ENCODE peak calls at places on chromosomes 6 and 20, in five cellular contexts. L is GM12865, M is HCT116, Q is B cell, P is AG10803. A is an unnamed sample.

GRCh38 chr6:26124550-26125014 is 37.4 kb downstream of the HFE start:
- DNase-seq in Q (no peak), L (no peak), P (no peak), M (peak; percentile 35), A (no peak)

GRCh38 chr20:52954849-52955248 is 17.3 kb upstream of the TSHZ2 start:
- DNase-seq in L (no peak), P (no peak), Q (no peak), M (no peak), A (no peak)

GRCh38 chr6:29726795-29727194 is 3.6 kb downstream of the HLA-F start:
- DNase-seq in M (no peak), P (no peak), L (no peak), Q (no peak), A (no peak)

GRCh38 chr6:53326372-53327016 is 22.3 kb downstream of the ELOVL5 start:
- DNase-seq in P (peak; percentile 98), M (peak; percentile 85), Q (no peak), L (no peak), A (no peak)

GRCh38 chr6:110181131-110182027 is 1.2 kb downstream of the CDC40 start:
- DNase-seq in M (no peak), L (peak; percentile 32), Q (peak; percentile 58), P (peak; percentile 11), A (peak; percentile 35)

GRCh38 chr6:115712562-115712961 is 348.1 kb downstream of the FRK start:
- DNase-seq in M (no peak), L (no peak), Q (no peak), P (no peak), A (no peak)

GRCh38 chr6:170132561-170132991 is 158.3 kb downstream of the DLL1 start:
- DNase-seq in Q (no peak), L (no peak), P (no peak), M (no peak), A (no peak)

GRCh38 chr6:132413501-132413805 is 12.2 kb upstream of the MOXD1 start:
- DNase-seq in L (no peak), P (peak; percentile 34), M (no peak), Q (no peak), A (no peak)

GRCh38 chr20:1015181-1015580 is 13.1 kb upstream of the RSPO4 start:
- DNase-seq in L (no peak), Q (no peak), M (no peak), P (no peak), A (no peak)

GRCh38 chr6:50962213-50962759 is 143.6 kb downstream of the TFAP2B start:
- DNase-seq in P (no peak), M (no peak), L (no peak), Q (peak; percentile 7), A (no peak)

GRCh38 chr6:86535141-86535540 is 402.2 kb upstream of the HTR1E start:
- DNase-seq in Q (no peak), L (no peak), M (no peak), P (no peak), A (no peak)

GRCh38 chr6:155077331-155077730 is 82.2 kb downstream of the TIAM2 start:
- DNase-seq in L (peak; percentile 21), M (no peak), Q (no peak), P (peak; percentile 56), A (no peak)

GRCh38 chr6:37516920-37517405 is 17.3 kb upstream of the CCDC167 start:
- DNase-seq in M (no peak), L (peak; percentile 31), P (no peak), Q (no peak), A (no peak)

GRCh38 chr20:51412333-51412761 is 130.2 kb downstream of the NFATC2 start:
- DNase-seq in P (peak; percentile 47), L (no peak), M (no peak), Q (no peak), A (no peak)

GRCh38 chr20:9141916-9142315 is 73.0 kb downstream of the PLCB4 start:
- DNase-seq in Q (no peak), M (no peak), L (no peak), P (no peak), A (no peak)

GRCh38 chr6:33583591-33584155 is 3.6 kb upstream of the BAK1 start:
- DNase-seq in P (no peak), Q (no peak), M (no peak), L (no peak), A (no peak)

GRCh38 chr6:128655978-128656498 is 135.6 kb upstream of the PTPRK start:
- DNase-seq in M (peak; percentile 85), P (peak; percentile 86), L (peak; percentile 68), Q (no peak), A (no peak)

GRCh38 chr20:36550797-36551299 is 9.5 kb downstream of the MYL9 start:
- DNase-seq in L (no peak), P (no peak), Q (no peak), M (no peak), A (no peak)

GRCh38 chr6:118080547-118080946 is 173.5 kb downstream of the SLC35F1 start:
- DNase-seq in M (peak; percentile 4), L (no peak), P (no peak), Q (no peak), A (no peak)

GRCh38 chr6:45677381-45677992 is 299.8 kb upstream of the SUPT3H start:
- DNase-seq in Q (peak; percentile 80), P (peak; percentile 44), L (peak; percentile 83), M (no peak), A (peak; percentile 59)

GRCh38 chr6:144469144-144469575 is 184.0 kb downstream of the UTRN start:
- DNase-seq in M (no peak), L (peak; percentile 37), Q (no peak), P (peak; percentile 64), A (peak; percentile 60)

GRCh38 chr20:8097307-8097706 is 34.8 kb upstream of the PLCB1 start:
- DNase-seq in M (no peak), P (no peak), L (no peak), Q (no peak), A (no peak)

GRCh38 chr20:55701467-55701866 is 303.9 kb downstream of the CBLN4 start:
- DNase-seq in Q (no peak), P (no peak), M (no peak), L (no peak), A (no peak)

GRCh38 chr20:14337400-14338171 is at the start of gene FLRT3:
- DNase-seq in M (peak; percentile 83), L (peak; percentile 90), Q (peak; percentile 58), P (peak; percentile 90), A (peak; percentile 32)

GRCh38 chr20:3727333-3728035 is 5.0 kb upstream of the HSPA12B start:
- DNase-seq in Q (no peak), P (peak; percentile 66), L (no peak), M (no peak), A (no peak)

GRCh38 chr6:14079433-14079832 is 38.1 kb upstream of the CD83 start:
- DNase-seq in P (no peak), M (no peak), L (no peak), Q (no peak), A (no peak)

GRCh38 chr6:118485601-118486550 is 62.2 kb upstream of the PLN start:
- DNase-seq in L (peak; percentile 55), P (peak; percentile 5), M (no peak), Q (no peak), A (peak; percentile 31)

GRCh38 chr6:38488876-38489275 is 150.9 kb downstream of the BTBD9 start:
- DNase-seq in P (no peak), L (no peak), Q (no peak), M (no peak), A (no peak)

GRCh38 chr20:41408986-41409385 is 42.4 kb upstream of the EMILIN3 start:
- DNase-seq in L (no peak), Q (no peak), M (no peak), P (no peak), A (no peak)

GRCh38 chr20:24943196-24943595 is 5.9 kb upstream of the CST7 start:
- DNase-seq in Q (no peak), M (no peak), P (no peak), L (no peak), A (no peak)

DNA sequence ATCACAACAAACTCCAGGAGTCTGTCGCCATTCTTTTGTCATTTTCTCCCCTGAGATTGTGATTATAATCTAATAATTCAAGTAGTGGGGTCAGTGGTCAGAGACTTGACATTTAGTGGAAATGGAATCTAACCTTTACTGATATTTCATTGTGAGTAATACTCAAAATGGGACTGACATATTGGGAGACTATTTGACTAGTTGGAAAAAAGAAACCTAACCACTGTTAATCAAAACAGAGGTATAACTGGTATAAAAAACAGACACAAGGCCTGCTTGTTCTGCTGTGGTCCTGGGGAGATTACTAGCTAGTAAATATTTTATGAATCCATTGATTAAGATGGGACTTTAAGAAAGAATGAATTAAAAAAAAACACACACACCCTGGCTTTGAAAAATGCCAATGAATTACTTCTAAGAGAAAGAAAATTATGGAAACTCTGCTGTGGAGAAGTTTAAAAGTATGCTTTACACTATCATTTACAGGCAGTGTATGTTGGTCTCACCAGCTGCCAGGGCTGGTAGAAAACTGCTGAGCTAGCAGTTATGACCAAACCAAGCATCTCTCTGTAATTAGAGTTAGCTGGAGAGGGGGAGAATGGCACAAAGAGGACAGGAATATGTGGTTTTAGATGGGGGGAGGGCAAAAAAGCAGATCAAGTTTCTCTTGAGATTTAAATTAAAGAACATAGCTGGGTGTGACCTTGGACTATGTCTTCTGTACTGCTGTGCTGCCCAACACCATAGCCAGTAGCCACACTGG is 103.7 kb downstream of the FYN start:
- DNase-seq in Q (no peak), P (no peak), M (no peak), L (no peak), A (no peak)
- TF ChIP-seq CTCF in Q (no peak), P (no peak), M (no peak), L (no peak), A (no peak)

DNA sequence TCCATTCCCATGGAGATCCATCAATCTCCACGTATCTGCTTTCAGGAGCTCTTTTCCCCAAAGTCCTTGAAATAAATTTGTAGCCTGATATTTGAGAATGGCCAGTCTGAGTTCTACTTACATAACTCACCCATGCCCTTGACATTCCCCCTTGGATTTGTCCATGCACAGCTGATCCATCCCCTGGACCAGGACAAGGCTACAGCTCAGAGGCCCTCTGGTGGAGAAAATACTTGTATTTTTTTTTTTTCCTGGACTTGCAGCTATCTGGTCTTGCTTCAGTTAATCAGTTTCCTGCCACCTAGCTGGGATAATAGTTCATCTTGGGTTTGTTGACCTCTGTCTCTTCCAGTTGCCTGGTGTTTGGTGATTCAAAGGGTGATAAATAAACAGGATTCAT is 467.6 kb downstream of the DHX35 start:
- DNase-seq in L (no peak), M (no peak), Q (no peak), P (no peak), A (no peak)
- TF ChIP-seq CTCF in L (peak; percentile 16), M (peak; percentile 23), Q (no peak), P (peak; percentile 9), A (no peak)

DNA sequence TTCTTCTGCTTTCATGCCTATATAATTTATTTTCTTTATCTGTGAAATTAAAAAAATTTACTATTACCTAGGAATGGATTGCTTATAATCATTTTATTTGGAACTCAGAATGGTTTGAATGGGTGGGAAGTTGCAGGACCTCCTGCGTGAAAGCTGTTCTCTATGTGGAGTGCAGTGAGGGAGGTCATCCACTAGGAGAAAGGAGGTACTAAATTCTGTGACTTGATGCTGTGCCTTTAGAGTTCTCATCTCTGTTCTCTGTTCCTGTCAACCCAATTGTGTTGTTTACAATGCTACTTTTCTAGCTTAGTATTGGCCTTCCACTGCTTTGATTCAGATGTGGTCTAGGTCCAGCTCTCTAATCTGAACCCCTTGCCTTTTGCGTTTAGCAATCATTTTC is 65.0 kb upstream of the HIVEP1 start:
- DNase-seq in P (no peak), M (no peak), Q (peak; percentile 11), L (no peak), A (no peak)
- TF ChIP-seq CTCF in P (peak; percentile 20), M (peak; percentile 46), Q (peak; percentile 41), L (no peak), A (no peak)

DNA sequence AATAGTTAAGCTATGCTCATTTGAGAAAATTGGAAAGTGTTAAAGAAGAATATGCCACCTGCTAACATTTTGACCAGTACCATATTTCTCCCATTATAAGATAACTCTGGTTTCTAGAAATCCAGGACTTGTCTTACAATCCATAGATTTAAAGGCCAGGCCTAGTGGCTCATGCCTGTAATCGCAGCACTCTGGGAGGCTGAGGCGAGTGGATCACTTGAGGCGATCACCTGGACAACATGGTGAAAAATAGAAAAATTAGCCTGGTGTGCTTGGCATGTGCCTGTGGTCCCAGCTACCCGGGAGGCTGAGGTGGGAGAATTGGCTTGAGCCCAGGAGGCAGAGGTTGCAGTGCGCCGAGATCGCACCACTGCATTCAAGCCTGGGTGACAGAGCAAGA is 26.7 kb upstream of the MAPRE1 start:
- DNase-seq in L (no peak), Q (no peak), P (no peak), M (no peak), A (no peak)
- TF ChIP-seq CTCF in L (no peak), Q (no peak), P (no peak), M (peak; percentile 23), A (no peak)

A was measured in GM13976.